ENCODE peak calls at places on chromosomes 11 and 22, in eight cellular contexts. O is GM23248; K is lung; E is HCT116; A is effector memory CD4-positive, alpha-beta T cell; T is CD8-positive, alpha-beta T cell; L is left ventricle myocardium inferior; Z is OCI-LY7. V is an unnamed sample. For H3K9me3, the result is how much of the 10 kb centered on the place peaks cover.

GRCh38 chr11:20518323-20518834 is 81.0 kb upstream of the SLC6A5 start:
- DNase-seq in K (no peak), E (no peak), Z (no peak), A (no peak), O (no peak), L (no peak), T (no peak), V (no peak)

GRCh38 chr11:31810779-31811647 is at the start of gene PAX6:
- DNase-seq in L (no peak), O (peak), E (peak), A (peak), T (peak), K (peak), Z (no peak), V (no peak)

GRCh38 chr11:93487032-93487483 is 56.1 kb downstream of the SMCO4 start:
- DNase-seq in L (no peak), Z (no peak), K (no peak), A (no peak), T (no peak), O (no peak), E (no peak), V (no peak)

GRCh38 chr11:10580625-10581024 is 12.2 kb upstream of the LYVE1 start:
- DNase-seq in O (no peak), E (no peak), K (no peak), A (no peak), L (no peak), Z (no peak), T (no peak), V (no peak)

GRCh38 chr22:37206841-37207821 is 5.1 kb downstream of the SSTR3 start:
- DNase-seq in E (no peak), K (no peak), L (no peak), Z (no peak), O (no peak), T (no peak), A (no peak), V (no peak)

GRCh38 chr11:115284766-115285165 is 219.4 kb downstream of the CADM1 start:
- DNase-seq in O (no peak), T (no peak), L (no peak), E (no peak), K (no peak), Z (no peak), A (no peak), V (no peak)

GRCh38 chr22:28296452-28296851 is 377.4 kb upstream of the PITPNB start:
- DNase-seq in E (no peak), A (no peak), T (no peak), Z (no peak), K (no peak), L (no peak), O (no peak), V (no peak)

GRCh38 chr22:35593885-35594470 is 23.2 kb downstream of the MB start:
- DNase-seq in A (no peak), E (no peak), Z (no peak), T (no peak), L (no peak), K (no peak), O (no peak), V (no peak)

GRCh38 chr11:73177380-73178091 is 35.4 kb upstream of the FCHSD2 start:
- DNase-seq in K (no peak), Z (no peak), A (no peak), L (peak), O (peak), T (no peak), E (no peak), V (no peak)

GRCh38 chr22:23399367-23400285 is 180.5 kb downstream of the IGLL1 start:
- DNase-seq in K (no peak), E (no peak), A (no peak), L (no peak), O (no peak), Z (no peak), T (no peak), V (no peak)

GRCh38 chr22:45968751-45969413 is 8.1 kb downstream of the WNT7B start:
- DNase-seq in T (no peak), L (no peak), O (peak), A (no peak), Z (no peak), E (peak), K (no peak), V (no peak)

GRCh38 chr11:124394408-124394807 is 4.4 kb downstream of the OR8B3 start:
- DNase-seq in E (no peak), Z (no peak), O (peak), T (no peak), L (no peak), A (no peak), K (no peak), V (no peak)

GRCh38 chr11:6320411-6321207 is at the start of gene CAVIN3:
- DNase-seq in T (no peak), A (no peak), E (peak), K (peak), O (peak), L (peak), Z (no peak), V (peak)

GRCh38 chr11:102158151-102158734 is 48.0 kb downstream of the YAP1 start:
- DNase-seq in T (no peak), L (no peak), E (no peak), A (no peak), Z (no peak), K (no peak), O (peak), V (no peak)

GRCh38 chr11:17013548-17014320 is 480 bp downstream of the PLEKHA7 start:
- DNase-seq in A (peak), T (peak), K (no peak), Z (no peak), L (no peak), E (no peak), O (no peak), V (peak)

GRCh38 chr22:33803371-33803770 is 116.9 kb downstream of the LARGE1 start:
- DNase-seq in K (no peak), O (peak), L (no peak), T (no peak), Z (no peak), E (no peak), A (no peak), V (no peak)

GRCh38 chr11:97201743-97202612 is 812.2 kb downstream of the JRKL start:
- DNase-seq in A (no peak), K (no peak), E (no peak), T (no peak), L (no peak), Z (no peak), O (no peak), V (no peak)

GRCh38 chr22:46083383-46084350 is 66.7 kb upstream of the PPARA start:
- DNase-seq in A (no peak), L (peak), O (peak), K (no peak), E (no peak), T (no peak), Z (no peak), V (no peak)

GRCh38 chr22:32706149-32706548 is 95.4 kb upstream of the TIMP3 start:
- DNase-seq in O (peak), Z (peak), L (no peak), K (no peak), T (no peak), A (no peak), E (no peak), V (no peak)

GRCh38 chr11:116590844-116591575 is 181.8 kb downstream of the BUD13 start:
- DNase-seq in Z (no peak), E (no peak), O (no peak), L (no peak), K (no peak), A (no peak), T (no peak), V (no peak)

GRCh38 chr11:15053201-15053685 is 20.1 kb upstream of the CALCB start:
- DNase-seq in E (peak), Z (no peak), K (no peak), O (peak), L (no peak), A (no peak), T (no peak), V (no peak)

GRCh38 chr11:58060535-58060934 is 29.8 kb downstream of the OR6Q1 start:
- DNase-seq in L (no peak), Z (no peak), K (no peak), T (no peak), O (no peak), A (no peak), E (no peak), V (no peak)
- H3K9me3 ChIP-seq in L (under half), Z (under half), K (under half), T (under half), O (under half), A (under half), E (under half), V (under half)

DNA sequence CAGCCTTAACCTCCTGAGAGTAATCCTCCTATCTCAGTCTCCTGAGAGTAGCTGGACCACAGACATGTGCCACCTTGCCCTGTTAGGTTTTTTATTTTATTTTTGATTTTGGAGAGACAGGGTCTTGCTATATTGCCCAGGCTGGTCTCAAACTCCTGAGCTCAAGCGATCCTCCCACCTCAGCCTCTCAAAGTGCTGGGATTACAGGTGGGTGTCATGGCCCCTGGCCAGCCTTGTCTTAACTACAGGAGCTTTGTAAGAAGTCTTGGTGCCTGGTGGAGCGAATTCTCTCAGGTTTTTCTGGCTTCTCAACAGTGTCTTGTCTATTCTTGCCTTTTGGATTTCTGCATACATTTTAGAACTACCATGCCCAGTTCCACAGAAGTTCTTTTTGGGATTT is 546.4 kb downstream of the TBC1D22A start:
- DNase-seq in L (no peak), K (no peak), A (no peak), E (no peak), T (no peak), O (no peak), Z (no peak), V (no peak)
- H3K9me3 ChIP-seq in L (under half), K (under half), A (under half), E (under half), T (under half), O (under half), Z (under half), V (under half)

GRCh38 chr11:134518616-134519389 is 106.8 kb upstream of the B3GAT1 start:
- DNase-seq in A (no peak), K (no peak), O (no peak), T (no peak), Z (no peak), E (no peak), L (peak), V (no peak)

GRCh38 chr11:134521001-134521400 is 109.0 kb upstream of the B3GAT1 start:
- DNase-seq in O (no peak), T (no peak), L (no peak), A (no peak), K (no peak), Z (no peak), E (no peak), V (no peak)

GRCh38 chr11:134519390-134519750 is 107.3 kb upstream of the B3GAT1 start:
- DNase-seq in L (peak), K (no peak), T (no peak), A (no peak), E (no peak), O (no peak), Z (no peak), V (no peak)

GRCh38 chr11:134521452-134522289 is 109.6 kb upstream of the B3GAT1 start:
- DNase-seq in O (no peak), L (no peak), Z (no peak), K (no peak), T (no peak), A (no peak), E (no peak), V (no peak)

GRCh38 chr11:134519788-134520187 is 107.7 kb upstream of the B3GAT1 start:
- DNase-seq in O (no peak), A (no peak), L (peak), K (no peak), Z (no peak), E (no peak), T (no peak), V (no peak)
- H3K9me3 ChIP-seq in O (under half), A (under half), L (under half), K (under half), Z (under half), E (under half), T (under half), V (under half)

DNA sequence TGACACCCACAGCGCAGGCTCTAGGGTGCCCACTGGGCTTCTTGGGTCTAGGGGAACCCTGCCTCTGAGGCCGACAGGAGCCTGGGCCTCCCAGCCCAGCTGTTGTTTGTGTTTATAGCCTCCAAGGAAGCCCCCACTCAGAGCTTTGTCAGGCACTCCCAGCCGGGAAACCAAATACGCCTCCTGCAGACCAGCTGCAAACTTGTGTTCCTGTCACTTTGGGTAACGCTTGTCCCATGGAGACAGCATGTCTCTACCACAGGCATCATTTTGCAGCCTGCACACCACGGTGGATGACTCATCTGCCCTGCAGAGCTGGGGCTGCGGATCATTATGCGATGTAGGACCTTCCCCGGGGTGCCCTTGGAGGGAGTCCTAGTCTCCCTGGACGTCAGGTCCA is 40.6 kb upstream of the CRYBB3 start:
- DNase-seq in A (no peak), O (peak), T (no peak), Z (no peak), E (no peak), K (no peak), L (no peak), V (no peak)
- H3K9me3 ChIP-seq in A (under half), O (under half), T (under half), Z (under half), E (under half), K (under half), L (under half), V (under half)

GRCh38 chr11:41050791-41051190 is 408.7 kb downstream of the LRRC4C start:
- DNase-seq in L (no peak), T (no peak), O (no peak), Z (no peak), E (no peak), A (no peak), K (no peak), V (no peak)
- H3K9me3 ChIP-seq in L (under half), T (under half), O (under half), Z (under half), E (under half), A (under half), K (under half), V (under half)

DNA sequence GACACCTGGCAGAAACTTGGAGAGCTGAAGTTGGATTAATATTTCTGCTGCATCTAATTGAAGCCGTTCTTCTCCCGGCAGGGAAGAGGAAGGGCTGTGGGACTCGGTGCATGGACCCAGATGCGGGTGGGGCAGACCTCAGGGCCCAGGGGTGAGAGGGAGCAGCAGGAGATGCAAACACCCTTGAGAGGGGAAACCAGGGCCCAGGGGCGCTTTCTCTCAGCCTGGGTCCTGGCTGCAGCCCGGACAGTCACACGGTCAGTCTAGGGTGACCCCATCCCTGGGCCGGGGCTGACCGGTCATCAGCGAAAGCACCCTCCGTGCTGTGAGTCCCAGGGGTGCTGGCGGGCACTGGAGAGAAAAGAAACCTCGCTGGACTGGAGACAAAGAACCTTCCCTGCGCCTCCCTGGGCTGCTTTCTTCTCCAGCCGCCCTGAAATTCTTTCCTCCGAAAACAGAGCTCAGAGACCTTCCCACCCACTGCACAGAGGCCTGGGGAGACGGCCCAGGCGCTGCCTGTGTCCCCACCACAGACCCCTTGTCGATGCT is 241.9 kb downstream of the BRD1 start:
- DNase-seq in E (no peak), A (no peak), Z (no peak), O (no peak), K (no peak), L (no peak), T (no peak), V (no peak)
- H3K9me3 ChIP-seq in E (under half), A (under half), Z (under half), O (under half), K (under half), L (under half), T (under half), V (under half)

GRCh38 chr11:2649848-2650247 is 49.9 kb downstream of the KCNQ1OT1 start:
- DNase-seq in L (no peak), K (no peak), T (no peak), Z (no peak), A (no peak), E (no peak), O (no peak), V (no peak)
- H3K9me3 ChIP-seq in L (half or more), K (under half), T (under half), Z (under half), A (under half), E (under half), O (under half), V (under half)